ENCODE peak calls at places on chromosomes 2 and 18, in five cellular contexts. U is prostate gland, N is right lobe of liver, X is gastrocnemius medialis, W is upper lobe of left lung. K is an unnamed sample.

GRCh38 chr2:200742426-200742825 is 69.3 kb upstream of the BZW1 start:
- DNase-seq in U (no peak), N (peak; percentile 60), X (peak; percentile 69), W (peak; percentile 32), K (no peak)

GRCh38 chr2:168328421-168328820 is 81.0 kb upstream of the STK39 start:
- DNase-seq in U (no peak), N (no peak), X (no peak), W (no peak), K (no peak)

GRCh38 chr2:56483081-56483480 is 299.3 kb downstream of the CCDC85A start:
- DNase-seq in U (no peak), N (no peak), X (no peak), W (no peak), K (no peak)

GRCh38 chr18:51151568-51152511 is 45.6 kb downstream of the MEX3C start:
- DNase-seq in U (no peak), N (no peak), X (no peak), W (peak; percentile 70), K (peak; percentile 66)

GRCh38 chr18:13539843-13540535 is 186.4 kb downstream of the FAM210A start:
- DNase-seq in U (peak; percentile 38), N (no peak), X (no peak), W (no peak), K (no peak)

GRCh38 chr2:1708476-1709334 is 35.6 kb downstream of the PXDN start:
- DNase-seq in U (no peak), N (no peak), X (no peak), W (no peak), K (no peak)

GRCh38 chr2:235672720-235673119 is 178.9 kb downstream of the AGAP1 start:
- DNase-seq in U (no peak), N (no peak), X (no peak), W (no peak), K (no peak)

GRCh38 chr2:215367647-215368492 is 56.0 kb downstream of the ATIC start:
- DNase-seq in U (no peak), N (no peak), X (no peak), W (no peak), K (no peak)

GRCh38 chr2:192236136-192236535 is 41.4 kb upstream of the TMEFF2 start:
- DNase-seq in U (no peak), N (no peak), X (no peak), W (no peak), K (no peak)

GRCh38 chr2:117980381-117980780 is 33.5 kb downstream of the CCDC93 start:
- DNase-seq in U (no peak), N (no peak), X (no peak), W (no peak), K (no peak)

GRCh38 chr2:42792583-42793313 is at the start of gene HAAO:
- DNase-seq in U (no peak), N (peak; percentile 93), X (no peak), W (peak; percentile 92), K (peak; percentile 51)

GRCh38 chr18:2096581-2096980 is 474.7 kb downstream of the METTL4 start:
- DNase-seq in U (no peak), N (no peak), X (no peak), W (no peak), K (no peak)

GRCh38 chr2:219569635-219570034 is 1.7 kb downstream of the OBSL1 start:
- DNase-seq in U (no peak), N (no peak), X (no peak), W (no peak), K (no peak)

GRCh38 chr2:219571311-219572236 is at the start of gene OBSL1:
- DNase-seq in U (peak; percentile 57), N (no peak), X (peak; percentile 89), W (peak; percentile 91), K (peak; percentile 41)

GRCh38 chr2:219569041-219569440 is 2.3 kb downstream of the OBSL1 start:
- DNase-seq in U (no peak), N (no peak), X (no peak), W (no peak), K (no peak)

GRCh38 chr2:219570924-219571310 is 422 bp downstream of the OBSL1 start:
- DNase-seq in U (no peak), N (no peak), X (no peak), W (peak; percentile 86), K (no peak)

GRCh38 chr2:219570194-219570923 is 980 bp downstream of the OBSL1 start:
- DNase-seq in U (no peak), N (no peak), X (peak; percentile 70), W (peak; percentile 89), K (peak; percentile 23)
- TF ChIP-seq POLR2A in U (peak; percentile 51), N (peak; percentile 23), X (peak; percentile 65), W (no peak), K (no peak)

GRCh38 chr2:98503481-98504096 is 58.9 kb downstream of the INPP4A start:
- DNase-seq in U (no peak), N (no peak), X (no peak), W (no peak), K (no peak)

GRCh38 chr2:98505311-98505808 is 60.7 kb downstream of the INPP4A start:
- DNase-seq in U (no peak), N (no peak), X (peak; percentile 29), W (no peak), K (peak; percentile 57)

GRCh38 chr2:98505991-98506664 is 61.5 kb downstream of the INPP4A start:
- DNase-seq in U (no peak), N (no peak), X (no peak), W (no peak), K (no peak)

GRCh38 chr2:98502556-98503335 is 58.1 kb downstream of the INPP4A start:
- DNase-seq in U (no peak), N (no peak), X (no peak), W (no peak), K (no peak)

DNA sequence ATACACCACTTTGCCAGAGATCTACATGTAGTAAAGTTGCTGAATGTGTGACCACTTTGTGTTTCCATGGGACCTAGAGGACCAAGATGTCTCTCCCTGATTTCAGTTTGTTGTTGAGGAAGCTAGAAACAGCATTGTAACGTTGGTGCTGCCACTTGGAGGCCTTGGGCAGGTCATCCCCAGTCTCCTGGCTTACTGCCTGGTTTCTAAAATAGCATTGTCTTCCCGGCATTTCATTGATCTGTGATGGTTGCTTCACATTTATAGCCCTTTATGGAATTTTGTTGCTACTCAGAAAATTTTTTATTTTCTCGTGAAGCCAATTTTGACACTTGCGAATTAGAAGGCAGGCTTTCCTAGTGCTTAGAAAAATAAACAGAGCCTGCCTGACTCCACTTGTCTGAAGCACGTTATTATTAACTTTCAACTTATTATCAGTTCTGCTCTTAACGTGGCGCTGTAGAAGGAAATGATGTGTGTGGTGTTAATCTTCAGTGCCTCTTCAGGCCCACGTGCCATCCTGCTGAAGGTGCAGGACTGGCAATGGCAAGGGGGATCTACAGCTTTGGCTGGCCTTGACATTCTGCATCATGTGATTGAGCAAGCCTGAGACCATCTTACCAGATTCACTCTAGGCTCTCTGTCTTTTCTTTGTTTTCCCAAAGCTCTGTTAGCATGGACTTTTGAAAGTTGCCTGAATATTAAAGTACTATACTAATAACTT is 59.9 kb downstream of the INPP4A start:
- DNase-seq in U (peak; percentile 25), N (no peak), X (no peak), W (no peak), K (no peak)
- H3K4me1 ChIP-seq in U (no peaks in the 10 kb centered on the region), N (peaks cover 20% of the 10 kb centered on the region), X (peaks cover 36% of the 10 kb centered on the region), W (peaks cover 65% of the 10 kb centered on the region), K (peaks cover 52% of the 10 kb centered on the region)

GRCh38 chr2:238426568-238427434 is at the start of gene ASB1:
- DNase-seq in U (peak; percentile 52), N (peak; percentile 79), X (peak; percentile 58), W (peak; percentile 95), K (peak; percentile 75)
- TF ChIP-seq POLR2A in U (no peak), N (peak; percentile 81), X (peak; percentile 65), W (no peak), K (peak; percentile 59)

GRCh38 chr2:190649035-190649797 is at the start of gene NAB1:
- DNase-seq in U (peak; percentile 25), N (peak; percentile 75), X (peak; percentile 40), W (peak; percentile 94), K (peak; percentile 55)
- H3K4me1 ChIP-seq in U (peaks cover 6% of the 10 kb centered on the region), N (peaks cover 16% of the 10 kb centered on the region), X (peaks cover 20% of the 10 kb centered on the region), W (peaks cover 32% of the 10 kb centered on the region), K (peaks cover 34% of the 10 kb centered on the region)

GRCh38 chr2:196170681-196171247 is 614 bp downstream of the STK17B start:
- DNase-seq in U (peak; percentile 23), N (no peak), X (no peak), W (peak; percentile 92), K (peak; percentile 34)

GRCh38 chr2:196172976-196173375 is 1.6 kb upstream of the STK17B start:
- DNase-seq in U (no peak), N (no peak), X (no peak), W (no peak), K (no peak)

GRCh38 chr2:196170202-196170680 is 1.1 kb downstream of the STK17B start:
- DNase-seq in U (peak; percentile 31), N (no peak), X (peak; percentile 16), W (no peak), K (peak; percentile 56)

GRCh38 chr2:196171946-196172345 is 568 bp upstream of the STK17B start:
- DNase-seq in U (no peak), N (no peak), X (no peak), W (no peak), K (no peak)

DNA sequence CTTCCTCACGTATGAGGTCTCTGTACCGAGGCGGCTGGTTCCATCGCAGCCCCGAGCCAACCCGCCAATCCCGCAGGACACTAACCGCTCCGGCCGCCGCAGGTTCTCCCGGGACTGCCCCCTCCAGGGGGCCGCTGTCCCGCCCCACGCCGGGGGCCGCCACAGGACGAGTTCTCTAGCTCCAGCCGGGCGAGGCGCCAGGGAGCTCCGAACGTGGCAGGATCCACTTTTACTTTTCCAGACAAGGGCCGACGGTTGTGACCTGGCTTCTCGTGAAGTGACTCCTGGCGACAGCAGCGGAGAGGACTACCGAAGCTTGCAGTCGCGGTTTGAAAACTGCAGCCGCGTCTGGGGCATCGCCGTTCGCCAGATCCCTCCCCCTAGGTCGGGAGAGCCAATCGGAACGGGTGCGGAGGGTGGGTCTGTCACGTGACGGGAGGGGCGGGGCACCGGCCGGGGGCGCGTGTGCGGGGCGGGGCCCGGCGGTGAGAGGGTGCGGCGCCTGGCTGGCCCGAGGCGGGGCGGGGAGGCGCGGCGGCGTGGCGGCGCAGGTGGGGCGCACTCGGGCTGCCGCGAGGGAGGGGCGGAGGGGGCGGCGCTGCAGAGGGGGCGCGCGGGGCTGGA is at the start of gene STK17B:
- DNase-seq in U (peak; percentile 96), N (peak; percentile 96), X (peak; percentile 92), W (peak; percentile 98), K (peak; percentile 98)
- TF ChIP-seq POLR2A in U (peak; percentile 96), N (peak; percentile 93), X (peak; percentile 71), W (peak; percentile 85), K (peak; percentile 98)

DNA sequence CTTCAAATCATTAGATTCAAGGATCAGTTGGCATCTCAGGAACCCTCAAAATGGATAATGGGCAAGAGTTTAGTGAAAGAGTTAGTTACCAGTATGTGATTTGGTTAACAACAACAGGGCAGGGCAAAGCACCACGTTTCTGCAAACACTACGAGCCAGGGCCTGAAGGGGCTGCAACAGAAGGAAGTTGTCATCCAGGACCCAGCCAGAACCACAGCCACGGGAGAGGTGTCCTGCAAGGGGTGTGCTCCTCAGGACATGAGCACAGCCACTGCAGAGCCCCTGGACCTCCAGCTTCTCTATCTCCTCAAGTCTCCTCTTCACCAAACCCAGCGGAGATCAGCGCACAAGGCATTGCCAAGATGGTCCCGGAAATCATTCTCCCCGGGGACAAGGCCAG is 173.3 kb upstream of the PIEZO2 start:
- DNase-seq in U (no peak), N (no peak), X (no peak), W (no peak), K (no peak)
- H3K4me1 ChIP-seq in U (no peaks in the 10 kb centered on the region), N (no peaks in the 10 kb centered on the region), X (peaks cover 29% of the 10 kb centered on the region), W (no peaks in the 10 kb centered on the region), K (no peaks in the 10 kb centered on the region)

K was measured in transverse colon.